ENCODE peak calls at places on chromosomes 7 and 10, in seven cellular contexts. One of them, this sample, is unnamed.
A peak's percentile ranks its signal among the peaks of the same experiment; 100 is the strongest.

GRCh38 chr7:36623247-36623646 is 101.0 kb downstream of the AOAH start:
- DNase-seq in left cardiac atrium: no peak
- DNase-seq in memory B cell: no peak
- DNase-seq in trophoblast cell: no peak
- DNase-seq in activated T-cell treated with anti-CD3 and anti-CD28 coated beads, Interleukin-2, amount 50 U/mL, for 48 hours: no peak
- DNase-seq in activated CD4-positive, alpha-beta memory T cell treated with anti-CD3 and anti-CD28 coated beads, Interleukin-2, amount 10 ng/mL, durations not matched to agents 7 days and 5 days: no peak
- DNase-seq in posterior cingulate gyrus: no peak
- DNase-seq in this sample: no peak

GRCh38 chr7:109308816-109309215 is 739.1 kb downstream of the DNAJB9 start:
- DNase-seq in trophoblast cell: no peak
- DNase-seq in activated CD4-positive, alpha-beta memory T cell treated with anti-CD3 and anti-CD28 coated beads, Interleukin-2, amount 10 ng/mL, durations not matched to agents 7 days and 5 days: no peak
- DNase-seq in posterior cingulate gyrus: no peak
- DNase-seq in memory B cell: no peak
- DNase-seq in left cardiac atrium: no peak
- DNase-seq in activated T-cell treated with anti-CD3 and anti-CD28 coated beads, Interleukin-2, amount 50 U/mL, for 48 hours: no peak
- DNase-seq in this sample: no peak

GRCh38 chr10:72087392-72087968 is 871 bp downstream of the SPOCK2 start:
- DNase-seq in trophoblast cell: no peak
- DNase-seq in posterior cingulate gyrus: peak; percentile 90
- DNase-seq in memory B cell: peak; percentile 51
- DNase-seq in activated CD4-positive, alpha-beta memory T cell treated with anti-CD3 and anti-CD28 coated beads, Interleukin-2, amount 10 ng/mL, durations not matched to agents 7 days and 5 days: peak; percentile 57
- DNase-seq in left cardiac atrium: no peak
- DNase-seq in activated T-cell treated with anti-CD3 and anti-CD28 coated beads, Interleukin-2, amount 50 U/mL, for 48 hours: peak; percentile 57
- DNase-seq in this sample: no peak

GRCh38 chr10:86857097-86857825 is 100.2 kb downstream of the MMRN2 start:
- DNase-seq in posterior cingulate gyrus: no peak
- DNase-seq in activated CD4-positive, alpha-beta memory T cell treated with anti-CD3 and anti-CD28 coated beads, Interleukin-2, amount 10 ng/mL, durations not matched to agents 7 days and 5 days: no peak
- DNase-seq in left cardiac atrium: no peak
- DNase-seq in activated T-cell treated with anti-CD3 and anti-CD28 coated beads, Interleukin-2, amount 50 U/mL, for 48 hours: no peak
- DNase-seq in trophoblast cell: no peak
- DNase-seq in memory B cell: no peak
- DNase-seq in this sample: no peak

GRCh38 chr7:96136600-96137239 is 185.2 kb downstream of the SLC25A13 start:
- DNase-seq in left cardiac atrium: no peak
- DNase-seq in posterior cingulate gyrus: peak; percentile 35
- DNase-seq in memory B cell: no peak
- DNase-seq in trophoblast cell: no peak
- DNase-seq in activated T-cell treated with anti-CD3 and anti-CD28 coated beads, Interleukin-2, amount 50 U/mL, for 48 hours: no peak
- DNase-seq in activated CD4-positive, alpha-beta memory T cell treated with anti-CD3 and anti-CD28 coated beads, Interleukin-2, amount 10 ng/mL, durations not matched to agents 7 days and 5 days: no peak
- DNase-seq in this sample: peak; percentile 99

GRCh38 chr10:94088926-94089381 is 95.2 kb downstream of the PLCE1 start:
- DNase-seq in activated T-cell treated with anti-CD3 and anti-CD28 coated beads, Interleukin-2, amount 50 U/mL, for 48 hours: no peak
- DNase-seq in left cardiac atrium: no peak
- DNase-seq in posterior cingulate gyrus: no peak
- DNase-seq in trophoblast cell: no peak
- DNase-seq in activated CD4-positive, alpha-beta memory T cell treated with anti-CD3 and anti-CD28 coated beads, Interleukin-2, amount 10 ng/mL, durations not matched to agents 7 days and 5 days: no peak
- DNase-seq in memory B cell: no peak
- DNase-seq in this sample: no peak

GRCh38 chr10:45063605-45064231 is 63.0 kb downstream of the ZNF22 start:
- DNase-seq in trophoblast cell: no peak
- DNase-seq in posterior cingulate gyrus: no peak
- DNase-seq in activated CD4-positive, alpha-beta memory T cell treated with anti-CD3 and anti-CD28 coated beads, Interleukin-2, amount 10 ng/mL, durations not matched to agents 7 days and 5 days: no peak
- DNase-seq in memory B cell: no peak
- DNase-seq in left cardiac atrium: no peak
- DNase-seq in activated T-cell treated with anti-CD3 and anti-CD28 coated beads, Interleukin-2, amount 50 U/mL, for 48 hours: no peak
- DNase-seq in this sample: no peak

GRCh38 chr7:83957333-83957732 is 237.3 kb downstream of the SEMA3A start:
- DNase-seq in left cardiac atrium: no peak
- DNase-seq in activated CD4-positive, alpha-beta memory T cell treated with anti-CD3 and anti-CD28 coated beads, Interleukin-2, amount 10 ng/mL, durations not matched to agents 7 days and 5 days: no peak
- DNase-seq in trophoblast cell: peak; percentile 86
- DNase-seq in posterior cingulate gyrus: no peak
- DNase-seq in activated T-cell treated with anti-CD3 and anti-CD28 coated beads, Interleukin-2, amount 50 U/mL, for 48 hours: no peak
- DNase-seq in memory B cell: no peak
- DNase-seq in this sample: no peak

GRCh38 chr10:32318476-32318896 is 28.5 kb downstream of the EPC1 start:
- DNase-seq in left cardiac atrium: no peak
- DNase-seq in activated T-cell treated with anti-CD3 and anti-CD28 coated beads, Interleukin-2, amount 50 U/mL, for 48 hours: no peak
- DNase-seq in posterior cingulate gyrus: no peak
- DNase-seq in trophoblast cell: peak; percentile 40
- DNase-seq in activated CD4-positive, alpha-beta memory T cell treated with anti-CD3 and anti-CD28 coated beads, Interleukin-2, amount 10 ng/mL, durations not matched to agents 7 days and 5 days: no peak
- DNase-seq in memory B cell: no peak
- DNase-seq in this sample: no peak